ENCODE peak calls at places on chromosome 1, in four cellular contexts. B is germinal center; L is stimulated activated CD8-positive, alpha-beta memory T cell treated with anti-CD3 and anti-CD28 coated beads, Interleukin-4, amount 100 ng/mL, for 24 hours; E is activated effector memory CD4-positive, alpha-beta T cell treated with Interleukin-2 at 50 U/mL for 16 hours. Q is an unnamed sample.

GRCh38 chr1:109846148-109846547 is 64.5 kb upstream of the CSF1 start:
- DNase-seq in B (no peak), L (no peak), E (no peak), Q (no peak)

GRCh38 chr1:99527078-99527477 is 118.8 kb upstream of the PALMD start:
- DNase-seq in B (no peak), L (no peak), E (no peak), Q (no peak)

GRCh38 chr1:63323866-63324778 is 1.8 kb downstream of the FOXD3 start:
- DNase-seq in B (no peak), L (no peak), E (no peak), Q (no peak)

GRCh38 chr1:84731519-84731918 is 41.3 kb upstream of the SSX2IP start:
- DNase-seq in B (no peak), L (no peak), E (no peak), Q (no peak)

GRCh38 chr1:184419734-184420161 is 32.9 kb downstream of the C1orf21 start:
- DNase-seq in B (no peak), L (no peak), E (no peak), Q (no peak)

GRCh38 chr1:6732942-6733341 is 31.3 kb upstream of the DNAJC11 start:
- DNase-seq in B (no peak), L (no peak), E (no peak), Q (no peak)

GRCh38 chr1:61104213-61104612 is 21.9 kb downstream of the NFIA start:
- DNase-seq in B (no peak), L (no peak), E (no peak), Q (no peak)

GRCh38 chr1:39828734-39829133 is 40.1 kb upstream of the BMP8B start:
- DNase-seq in B (no peak), L (no peak), E (no peak), Q (no peak)

GRCh38 chr1:183069562-183070216 is 46.5 kb downstream of the LAMC1 start:
- DNase-seq in B (no peak), L (no peak), E (no peak), Q (no peak)

GRCh38 chr1:210855440-210855839 is 278.5 kb downstream of the KCNH1 start:
- DNase-seq in B (no peak), L (no peak), E (no peak), Q (no peak)

GRCh38 chr1:216910081-216910840 is 187.0 kb upstream of the ESRRG start:
- DNase-seq in B (no peak), L (no peak), E (no peak), Q (no peak)

GRCh38 chr1:202162049-202162417 is 1.6 kb upstream of the PTPN7 start:
- DNase-seq in B (peak), L (peak), E (no peak), Q (peak)

GRCh38 chr1:153536618-153537375 is 1.0 kb upstream of the S100A6 start:
- DNase-seq in B (no peak), L (no peak), E (no peak), Q (no peak)

GRCh38 chr1:183002797-183003594 is 20.2 kb upstream of the LAMC1 start:
- DNase-seq in B (no peak), L (no peak), E (no peak), Q (no peak)

GRCh38 chr1:27935721-27936120 is 921 bp downstream of the SMPDL3B start:
- DNase-seq in B (no peak), L (no peak), E (no peak), Q (no peak)

GRCh38 chr1:21811875-21812305 is at the start of gene LDLRAD2:
- DNase-seq in B (peak), L (no peak), E (no peak), Q (no peak)

GRCh38 chr1:25167269-25168192 is 64.8 kb downstream of the SYF2 start:
- DNase-seq in B (no peak), L (no peak), E (no peak), Q (no peak)

GRCh38 chr1:6809461-6809860 is 24.2 kb downstream of the CAMTA1 start:
- DNase-seq in B (no peak), L (no peak), E (no peak), Q (no peak)

GRCh38 chr1:76759950-76760349 is 107.3 kb upstream of the ST6GALNAC5 start:
- DNase-seq in B (no peak), L (no peak), E (no peak), Q (no peak)

GRCh38 chr1:116766616-116767469 is 12.6 kb downstream of the CD2 start:
- DNase-seq in B (no peak), L (no peak), E (no peak), Q (no peak)

GRCh38 chr1:29122987-29123870 is 474 bp downstream of the TMEM200B start:
- DNase-seq in B (no peak), L (no peak), E (peak), Q (no peak)

GRCh38 chr1:56527548-56528302 is 51.6 kb downstream of the PLPP3 start:
- DNase-seq in B (no peak), L (no peak), E (no peak), Q (no peak)

GRCh38 chr1:59156526-59157196 is 140.2 kb upstream of the FGGY start:
- DNase-seq in B (no peak), L (no peak), E (no peak), Q (no peak)

GRCh38 chr1:30466610-30467009 is 256.8 kb downstream of the MATN1 start:
- DNase-seq in B (no peak), L (no peak), E (no peak), Q (no peak)

GRCh38 chr1:173570370-173571030 is 32.4 kb downstream of the SLC9C2 start:
- DNase-seq in B (no peak), L (no peak), E (no peak), Q (no peak)

GRCh38 chr1:151720974-151721787 is at the start of gene RIIAD1:
- DNase-seq in B (peak), L (peak), E (peak), Q (peak)

GRCh38 chr1:34884961-34885360 is 25.4 kb upstream of the SMIM12 start:
- DNase-seq in B (no peak), L (no peak), E (no peak), Q (no peak)

GRCh38 chr1:26323382-26323781 is 5.6 kb downstream of the CD52 start:
- DNase-seq in B (no peak), L (no peak), E (no peak), Q (no peak)